ENCODE peak calls at places on chromosomes 12 and 14, in four cellular contexts. B, A, V and H are unnamed samples.

GRCh38 chr12:18646307-18646706 is 91.5 kb downstream of the PLCZ1 start:
- DNase-seq in A (no peak), B (no peak), V (no peak), H (no peak)

GRCh38 chr14:22427771-22428228 is 161.2 kb downstream of the DAD1 start:
- DNase-seq in B (peak), V (no peak), A (no peak), H (no peak)

GRCh38 chr12:32159925-32160324 is 53.3 kb downstream of the BICD1 start:
- DNase-seq in V (no peak), B (no peak), A (no peak), H (peak)

GRCh38 chr12:50050410-50051280 is 6.8 kb upstream of the ASIC1 start:
- DNase-seq in V (no peak), B (no peak), A (no peak), H (no peak)

GRCh38 chr12:6158263-6158662 is 33.8 kb upstream of the VWF start:
- DNase-seq in B (no peak), A (no peak), V (no peak), H (no peak)

GRCh38 chr14:59897757-59898383 is 22.1 kb upstream of the LRRC9 start:
- DNase-seq in V (no peak), A (peak), B (peak), H (no peak)

GRCh38 chr12:53956251-53956887 is 1.7 kb downstream of the HOXC12 start:
- DNase-seq in V (no peak), B (no peak), A (peak), H (no peak)

GRCh38 chr14:23513005-23513412 is 38.6 kb downstream of the ZFHX2 start:
- DNase-seq in V (no peak), B (no peak), A (no peak), H (no peak)

GRCh38 chr14:60505448-60505847 is 3.5 kb upstream of the SIX6 start:
- DNase-seq in V (no peak), B (no peak), A (no peak), H (no peak)